ENCODE peak calls at places on chromosomes 7 and 10, in four cellular contexts. W is CD8-positive, alpha-beta T cell; X is non-pigmented ciliary epithelial cell; J is AG20443. N is an unnamed sample.

GRCh38 chr7:30062587-30062986 is 34.4 kb downstream of the PLEKHA8 start:
- DNase-seq in W (no peak), J (peak; percentile 46), X (no peak), N (no peak)

GRCh38 chr10:97361050-97361901 is 26.7 kb upstream of the FRAT2 start:
- DNase-seq in W (no peak), X (no peak), J (no peak), N (no peak)

GRCh38 chr7:90580051-90580450 is 16.1 kb upstream of the CDK14 start:
- DNase-seq in X (no peak), W (no peak), J (no peak), N (no peak)

GRCh38 chr7:151439855-151440798 is at the start of gene CRYGN:
- DNase-seq in J (peak; percentile 47), X (no peak), W (no peak), N (no peak)

GRCh38 chr7:114160925-114161324 is 242.1 kb upstream of the PPP1R3A start:
- DNase-seq in J (no peak), W (no peak), X (no peak), N (no peak)

GRCh38 chr7:103687981-103688380 is 242.0 kb upstream of the SLC26A5 start:
- DNase-seq in J (no peak), W (no peak), X (no peak), N (no peak)

GRCh38 chr7:158778476-158778875 is 50.8 kb downstream of the ESYT2 start:
- DNase-seq in X (peak; percentile 19), J (peak; percentile 73), W (no peak), N (no peak)

GRCh38 chr7:101614939-101615302 is 14.2 kb downstream of the MYL10 start:
- DNase-seq in X (no peak), J (peak; percentile 77), W (no peak), N (no peak)

GRCh38 chr7:98613601-98614425 is 3.3 kb upstream of the NPTX2 start:
- DNase-seq in X (no peak), W (no peak), J (no peak), N (no peak)

GRCh38 chr10:4181690-4182089 is 396.7 kb upstream of the KLF6 start:
- DNase-seq in J (no peak), X (no peak), W (no peak), N (no peak)

GRCh38 chr10:112792487-112793196 is 157.4 kb upstream of the TCF7L2 start:
- DNase-seq in X (no peak), J (peak; percentile 81), W (no peak), N (no peak)

GRCh38 chr7:44278451-44279161 is 46.8 kb downstream of the CAMK2B start:
- DNase-seq in X (no peak), W (no peak), J (no peak), N (no peak)

GRCh38 chr7:140060788-140061606 is 1.8 kb downstream of the PARP12 start:
- DNase-seq in X (no peak), W (no peak), J (no peak), N (no peak)

GRCh38 chr10:113187066-113187777 is 237.2 kb downstream of the TCF7L2 start:
- DNase-seq in W (no peak), J (no peak), X (no peak), N (no peak)

GRCh38 chr10:132550366-132551092 is 12.9 kb downstream of the INPP5A start:
- DNase-seq in W (no peak), J (no peak), X (no peak), N (no peak)

GRCh38 chr10:49761789-49762565 is at the start of gene OGDHL:
- DNase-seq in X (no peak), W (peak; percentile 7), J (peak; percentile 87), N (no peak)

GRCh38 chr10:74837750-74838149 is 11.3 kb downstream of the KAT6B start:
- DNase-seq in W (no peak), J (no peak), X (no peak), N (no peak)

GRCh38 chr10:124827474-124827873 is 25.9 kb downstream of the ABRAXAS2 start:
- DNase-seq in J (peak; percentile 57), W (no peak), X (no peak), N (no peak)

GRCh38 chr10:70513848-70514309 is 35.3 kb downstream of the PALD1 start:
- DNase-seq in W (no peak), J (no peak), X (no peak), N (no peak)

GRCh38 chr10:95430231-95430951 is 130.8 kb downstream of the SORBS1 start:
- DNase-seq in J (peak; percentile 83), W (peak; percentile 9), X (peak; percentile 17), N (peak; percentile 6)

GRCh38 chr10:5524721-5525531 is at the start of gene CALML3:
- DNase-seq in X (no peak), J (no peak), W (no peak), N (no peak)

N was measured in T-helper 9 cell.